ENCODE peak calls at places on chromosomes 3 and 15, in nine cellular contexts. I is dorsolateral prefrontal cortex; V is CD8-positive, alpha-beta T cell; L is effector memory CD4-positive, alpha-beta T cell; H is Panc1; T is right atrium auricular region; X is GM06990; S is kidney epithelial cell; D is aorta. E is an unnamed sample.
A peak's percentile ranks its signal among the peaks of the same experiment; 100 is the strongest.

GRCh38 chr3:160450846-160451245 is 1.3 kb upstream of the TRIM59 start:
- DNase-seq in I (no peak), S (no peak), L (no peak), H (no peak), V (no peak), X (no peak), T (no peak), D (no peak), E (no peak)

GRCh38 chr3:162295323-162295983 is 798.8 kb downstream of the OTOL1 start:
- DNase-seq in L (no peak), V (no peak), D (no peak), T (no peak), S (peak; percentile 92), I (no peak), H (peak; percentile 86), X (no peak), E (no peak)

GRCh38 chr3:197352382-197352781 is 54.0 kb upstream of the DLG1 start:
- DNase-seq in L (no peak), S (no peak), X (no peak), T (peak; percentile 67), I (no peak), D (peak; percentile 54), H (no peak), V (no peak), E (no peak)

GRCh38 chr3:168219530-168219929 is 123.8 kb upstream of the GOLIM4 start:
- DNase-seq in V (no peak), D (no peak), L (no peak), T (no peak), X (no peak), S (no peak), H (no peak), I (no peak), E (no peak)

GRCh38 chr3:197371521-197372075 is 73.2 kb upstream of the DLG1 start:
- DNase-seq in T (peak; percentile 13), I (no peak), S (no peak), V (no peak), H (no peak), X (no peak), D (no peak), L (no peak), E (no peak)

GRCh38 chr3:70982700-70983140 is 600.8 kb downstream of the FOXP1 start:
- DNase-seq in I (peak; percentile 49), D (peak; percentile 68), T (peak; percentile 67), X (peak; percentile 23), S (peak; percentile 74), L (no peak), V (no peak), H (peak; percentile 38), E (no peak)

GRCh38 chr3:39398700-39399099 is 7.8 kb upstream of the RPSA start:
- DNase-seq in H (no peak), X (no peak), L (no peak), T (no peak), S (no peak), V (no peak), D (no peak), I (no peak), E (no peak)

GRCh38 chr3:184687363-184688049 is 24.4 kb downstream of the MAGEF1 start:
- DNase-seq in X (no peak), V (no peak), T (no peak), L (no peak), I (no peak), D (peak; percentile 82), S (no peak), H (no peak), E (no peak)

GRCh38 chr3:141152130-141152529 is 79.5 kb upstream of the PXYLP1 start:
- DNase-seq in V (no peak), D (no peak), L (no peak), S (no peak), X (no peak), H (no peak), T (no peak), I (no peak), E (no peak)

GRCh38 chr3:38313685-38314084 is 31.6 kb downstream of the SLC22A14 start:
- DNase-seq in X (no peak), T (no peak), V (no peak), I (no peak), H (no peak), L (no peak), D (no peak), S (no peak), E (no peak)

GRCh38 chr15:39084683-39085530 is 496.0 kb upstream of the THBS1 start:
- DNase-seq in I (no peak), S (peak; percentile 18), L (no peak), X (no peak), H (no peak), T (no peak), D (peak; percentile 43), V (no peak), E (no peak)

GRCh38 chr3:124860599-124860998 is 26.6 kb downstream of the ITGB5 start:
- DNase-seq in H (peak; percentile 91), S (peak; percentile 94), T (peak; percentile 89), I (no peak), L (no peak), V (no peak), X (no peak), D (peak; percentile 88), E (no peak)

GRCh38 chr3:193951859-193952258 is 184.1 kb upstream of the HES1 start:
- DNase-seq in T (no peak), D (no peak), H (no peak), L (no peak), I (no peak), X (no peak), S (no peak), V (no peak), E (no peak)

GRCh38 chr15:56795400-56795983 is 62.2 kb upstream of the ZNF280D start:
- DNase-seq in I (no peak), L (no peak), V (no peak), D (peak; percentile 55), X (no peak), T (no peak), S (no peak), H (no peak), E (no peak)

GRCh38 chr3:102896851-102897621 is 462.2 kb downstream of the ZPLD1 start:
- DNase-seq in X (no peak), I (no peak), L (no peak), H (no peak), D (no peak), T (no peak), V (no peak), S (no peak), E (no peak)

DNA sequence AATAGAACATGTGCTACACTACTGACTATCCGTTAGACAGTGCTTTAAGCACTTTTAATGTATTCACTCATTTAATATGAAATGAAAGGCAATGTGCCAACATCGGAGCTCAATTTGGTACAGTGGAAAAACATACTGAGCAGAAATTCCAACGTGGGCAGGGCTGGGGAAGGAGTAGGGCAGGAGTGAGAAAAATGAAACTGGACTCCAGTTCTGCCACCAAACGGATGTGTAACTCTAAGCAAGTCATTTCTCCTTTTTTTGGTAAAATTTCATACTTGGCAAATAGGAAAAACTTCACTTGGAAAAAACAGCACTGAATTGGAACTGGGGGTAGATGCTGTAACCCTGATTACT is 97.5 kb downstream of the RORA start:
- DNase-seq in T (no peak), X (no peak), L (no peak), H (no peak), V (no peak), D (no peak), I (no peak), S (no peak), E (no peak)
- H3K27me3 ChIP-seq in T (no peaks in the 10 kb centered on the region), X (no peaks in the 10 kb centered on the region), L (no peaks in the 10 kb centered on the region), H (peaks cover 4% of the 10 kb centered on the region), V (no peaks in the 10 kb centered on the region), D (no peaks in the 10 kb centered on the region), I (no peaks in the 10 kb centered on the region), S (no peaks in the 10 kb centered on the region), E (no peaks in the 10 kb centered on the region)

GRCh38 chr3:69272537-69272936 is 113.4 kb downstream of the FRMD4B start:
- DNase-seq in H (no peak), V (no peak), D (no peak), X (no peak), I (no peak), L (no peak), S (no peak), T (no peak), E (no peak)
- H3K4me3 ChIP-seq in H (no peak overlapping the region), V (no peak overlapping the region), D (no peak overlapping the region), X (no peak overlapping the region), I (no peak overlapping the region), L (no peak overlapping the region), S (no peak overlapping the region), T (no peak overlapping the region), E (no peak overlapping the region)

GRCh38 chr3:14836049-14836468 is 17.3 kb downstream of the FGD5 start:
- DNase-seq in V (no peak), D (peak; percentile 73), H (no peak), L (no peak), I (no peak), X (no peak), S (no peak), T (peak; percentile 85), E (no peak)

GRCh38 chr3:14839236-14839635 is 20.5 kb downstream of the FGD5 start:
- DNase-seq in L (no peak), D (no peak), H (no peak), I (no peak), S (no peak), T (no peak), V (no peak), X (no peak), E (no peak)

GRCh38 chr3:14834807-14835466 is 16.2 kb downstream of the FGD5 start:
- DNase-seq in V (no peak), D (no peak), L (no peak), X (no peak), I (no peak), H (no peak), T (no peak), S (no peak), E (no peak)

GRCh38 chr3:14837188-14837587 is 18.4 kb downstream of the FGD5 start:
- DNase-seq in T (no peak), D (no peak), H (no peak), L (no peak), S (no peak), I (no peak), X (no peak), V (no peak), E (no peak)

DNA sequence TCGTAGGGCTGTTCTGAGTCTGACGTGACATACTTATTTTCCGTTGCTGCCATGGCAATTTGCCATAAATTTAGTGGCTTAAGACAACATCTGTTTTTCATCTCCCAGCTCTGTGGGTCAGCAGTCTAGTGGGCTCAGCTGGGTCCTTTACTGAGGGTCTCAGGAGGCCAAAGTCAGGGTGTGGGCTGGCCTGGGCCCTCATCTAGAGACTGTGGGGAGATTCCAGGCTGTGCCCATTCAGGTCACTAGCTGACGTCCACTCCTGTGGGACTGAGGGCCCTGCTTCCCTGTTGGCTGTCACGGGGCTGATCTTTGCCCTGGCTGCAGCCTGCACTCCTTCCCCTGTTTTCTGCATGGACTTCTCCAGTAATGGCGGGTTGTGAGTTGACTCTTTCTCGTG is 19.1 kb downstream of the FGD5 start:
- DNase-seq in I (no peak), S (no peak), D (no peak), X (no peak), T (no peak), L (no peak), V (no peak), H (no peak), E (no peak)
- H3K27me3 ChIP-seq in I (no peaks in the 10 kb centered on the region), S (peaks cover 7% of the 10 kb centered on the region), D (no peaks in the 10 kb centered on the region), X (no peaks in the 10 kb centered on the region), T (no peaks in the 10 kb centered on the region), L (no peaks in the 10 kb centered on the region), V (no peaks in the 10 kb centered on the region), H (no peaks in the 10 kb centered on the region), E (no peaks in the 10 kb centered on the region)

DNA sequence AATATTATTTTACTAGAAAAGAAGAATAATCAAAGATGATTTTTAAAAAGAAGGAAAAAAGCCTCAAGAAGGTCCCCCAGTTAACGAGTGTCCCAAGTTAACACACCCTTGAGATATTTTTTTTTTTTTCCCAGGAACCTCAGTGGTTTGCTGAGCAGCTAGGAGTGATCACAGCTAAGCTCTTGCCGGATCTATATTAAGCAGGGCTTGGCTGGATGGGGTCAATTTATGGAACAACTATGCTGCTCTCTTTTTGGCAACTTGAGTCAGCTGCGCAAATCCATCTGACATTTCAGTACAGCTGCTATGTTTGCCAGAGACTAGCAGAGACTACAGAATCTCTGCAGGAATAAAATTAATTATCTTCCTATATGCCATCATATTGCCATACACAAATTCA is at the start of gene LMOD3:
- DNase-seq in X (no peak), H (no peak), T (no peak), D (no peak), I (no peak), L (no peak), V (no peak), S (no peak), E (no peak)
- H3K4me3 ChIP-seq in X (no peak within 1 kb of the TSS), H (no peak within 1 kb of the TSS), T (peak within 1 kb of the TSS; percentile 33), D (no peak within 1 kb of the TSS), I (no peak within 1 kb of the TSS), L (no peak within 1 kb of the TSS), V (no peak within 1 kb of the TSS), S (no peak within 1 kb of the TSS), E (no peak within 1 kb of the TSS)

E was measured in CD4-positive, alpha-beta memory T cell.